ENCODE peak calls at places on chromosome 20, in ten cellular contexts. Z, X, N, C, H, D, V, Y, E and I are unnamed samples.

GRCh38 chr20:33832113-33832853 is 21.1 kb downstream of the CHMP4B start:
- DNase-seq in Z (no peak), X (no peak), N (no peak), C (no peak), H (peak), D (no peak), V (peak), Y (no peak), E (no peak), I (no peak)

GRCh38 chr20:52179331-52180166 is 12.0 kb downstream of the ZFP64 start:
- DNase-seq in Z (no peak), X (no peak), N (no peak), C (no peak), H (no peak), D (no peak), V (no peak), Y (no peak), E (no peak), I (no peak)

GRCh38 chr20:17611540-17612286 is 41.8 kb downstream of the DSTN start:
- DNase-seq in Z (no peak), X (no peak), N (no peak), C (peak), H (no peak), D (peak), V (no peak), Y (peak), E (peak), I (peak)

GRCh38 chr20:2173186-2173585 is 71.6 kb downstream of the STK35 start:
- DNase-seq in Z (no peak), X (no peak), N (no peak), C (no peak), H (no peak), D (no peak), V (no peak), Y (no peak), E (no peak), I (no peak)

GRCh38 chr20:38729767-38730166 is 5.5 kb downstream of the SLC32A1 start:
- DNase-seq in Z (no peak), X (no peak), N (no peak), C (no peak), H (no peak), D (no peak), V (no peak), Y (no peak), E (no peak), I (no peak)

GRCh38 chr20:53208110-53208908 is 236.2 kb downstream of the TSHZ2 start:
- DNase-seq in Z (no peak), X (no peak), N (no peak), C (no peak), H (no peak), D (no peak), V (no peak), Y (no peak), E (peak), I (no peak)

GRCh38 chr20:64131406-64131805 is 24.0 kb upstream of the NPBWR2 start:
- DNase-seq in Z (no peak), X (no peak), N (no peak), C (peak), H (peak), D (peak), V (peak), Y (no peak), E (no peak), I (no peak)

GRCh38 chr20:10286356-10286755 is 67.7 kb downstream of the SNAP25 start:
- DNase-seq in Z (no peak), X (no peak), N (no peak), C (no peak), H (no peak), D (no peak), V (no peak), Y (no peak), E (no peak), I (no peak)

GRCh38 chr20:18032977-18033892 is 24.5 kb downstream of the OVOL2 start:
- DNase-seq in Z (no peak), X (no peak), N (no peak), C (no peak), H (no peak), D (no peak), V (no peak), Y (no peak), E (no peak), I (no peak)

GRCh38 chr20:50528804-50529351 is 18.7 kb downstream of the PTPN1 start:
- DNase-seq in Z (no peak), X (no peak), N (no peak), C (no peak), H (peak), D (no peak), V (no peak), Y (no peak), E (no peak), I (no peak)

GRCh38 chr20:25605146-25605545 is 18.7 kb downstream of the NANP start:
- DNase-seq in Z (no peak), X (no peak), N (no peak), C (no peak), H (no peak), D (no peak), V (no peak), Y (no peak), E (no peak), I (no peak)

GRCh38 chr20:44552950-44553908 is 29.1 kb upstream of the PKIG start:
- DNase-seq in Z (no peak), X (no peak), N (peak), C (peak), H (peak), D (no peak), V (no peak), Y (peak), E (peak), I (no peak)

GRCh38 chr20:43681991-43682410 is 15.1 kb downstream of the MYBL2 start:
- DNase-seq in Z (no peak), X (peak), N (no peak), C (no peak), H (no peak), D (no peak), V (no peak), Y (no peak), E (no peak), I (no peak)

GRCh38 chr20:327946-328563 is 2.7 kb downstream of the SOX12 start:
- DNase-seq in Z (no peak), X (no peak), N (no peak), C (no peak), H (peak), D (no peak), V (no peak), Y (peak), E (no peak), I (no peak)

GRCh38 chr20:35947489-35947888 is 6.8 kb downstream of the SCAND1 start:
- DNase-seq in Z (no peak), X (no peak), N (no peak), C (peak), H (peak), D (no peak), V (no peak), Y (peak), E (peak), I (no peak)

GRCh38 chr20:3405139-3405538 is 2.3 kb downstream of the DNAAF9 start:
- DNase-seq in Z (no peak), X (no peak), N (no peak), C (peak), H (no peak), D (no peak), V (no peak), Y (no peak), E (peak), I (no peak)

GRCh38 chr20:15799871-15800270 is 773.4 kb downstream of the KIF16B start:
- DNase-seq in Z (no peak), X (no peak), N (no peak), C (peak), H (peak), D (no peak), V (no peak), Y (peak), E (no peak), I (no peak)

GRCh38 chr20:9807176-9807575 is 31.7 kb downstream of the PAK5 start:
- DNase-seq in Z (no peak), X (no peak), N (no peak), C (no peak), H (no peak), D (no peak), V (no peak), Y (no peak), E (no peak), I (no peak)

GRCh38 chr20:33840759-33841438 is 29.8 kb downstream of the CHMP4B start:
- DNase-seq in Z (no peak), X (no peak), N (no peak), C (no peak), H (no peak), D (no peak), V (no peak), Y (no peak), E (peak), I (no peak)

GRCh38 chr20:62056975-62057374 is 8.7 kb downstream of the TAF4 start:
- DNase-seq in Z (no peak), X (no peak), N (no peak), C (no peak), H (no peak), D (no peak), V (no peak), Y (no peak), E (no peak), I (no peak)

GRCh38 chr20:45893831-45894230 is 2.7 kb downstream of the CTSA start:
- DNase-seq in Z (no peak), X (no peak), N (no peak), C (no peak), H (no peak), D (no peak), V (no peak), Y (no peak), E (no peak), I (no peak)

GRCh38 chr20:4726710-4727391 is 5.1 kb downstream of the PRND start:
- DNase-seq in Z (peak), X (no peak), N (peak), C (peak), H (peak), D (no peak), V (no peak), Y (peak), E (peak), I (no peak)

GRCh38 chr20:730005-730404 is 38.3 kb downstream of the SLC52A3 start:
- DNase-seq in Z (no peak), X (no peak), N (no peak), C (no peak), H (no peak), D (no peak), V (no peak), Y (no peak), E (no peak), I (no peak)

GRCh38 chr20:10864076-10864672 is 190.4 kb upstream of the JAG1 start:
- DNase-seq in Z (no peak), X (no peak), N (no peak), C (peak), H (peak), D (peak), V (peak), Y (peak), E (no peak), I (no peak)

GRCh38 chr20:4065405-4065841 is 50.1 kb upstream of the RNF24 start:
- DNase-seq in Z (no peak), X (no peak), N (no peak), C (no peak), H (peak), D (no peak), V (no peak), Y (peak), E (no peak), I (no peak)

GRCh38 chr20:61933951-61934715 is 131.5 kb downstream of the TAF4 start:
- DNase-seq in Z (no peak), X (no peak), N (no peak), C (no peak), H (no peak), D (peak), V (peak), Y (no peak), E (no peak), I (no peak)

GRCh38 chr20:63525968-63526367 is 5.4 kb downstream of the PPDPF start:
- DNase-seq in Z (no peak), X (no peak), N (no peak), C (no peak), H (no peak), D (no peak), V (no peak), Y (no peak), E (no peak), I (no peak)

GRCh38 chr20:44931911-44932310 is 22.1 kb downstream of the PABPC1L start:
- DNase-seq in Z (no peak), X (no peak), N (no peak), C (no peak), H (no peak), D (no peak), V (no peak), Y (no peak), E (no peak), I (no peak)

GRCh38 chr20:16569218-16570153 is 3.8 kb downstream of the KIF16B start:
- DNase-seq in Z (no peak), X (no peak), N (no peak), C (no peak), H (no peak), D (no peak), V (no peak), Y (no peak), E (no peak), I (no peak)

GRCh38 chr20:53163486-53163885 is 191.3 kb downstream of the TSHZ2 start:
- DNase-seq in Z (no peak), X (no peak), N (no peak), C (peak), H (peak), D (no peak), V (peak), Y (peak), E (no peak), I (no peak)

GRCh38 chr20:39347626-39348025 is 385.5 kb downstream of the DHX35 start:
- DNase-seq in Z (no peak), X (no peak), N (no peak), C (no peak), H (no peak), D (no peak), V (no peak), Y (no peak), E (no peak), I (no peak)

GRCh38 chr20:40287683-40288082 is 401.4 kb downstream of the MAFB start:
- DNase-seq in Z (no peak), X (no peak), N (no peak), C (no peak), H (no peak), D (no peak), V (no peak), Y (no peak), E (no peak), I (no peak)

GRCh38 chr20:20462185-20462584 is 94.3 kb downstream of the INSM1 start:
- DNase-seq in Z (no peak), X (no peak), N (no peak), C (no peak), H (no peak), D (no peak), V (no peak), Y (no peak), E (no peak), I (no peak)

GRCh38 chr20:20461526-20461925 is 93.6 kb downstream of the INSM1 start:
- DNase-seq in Z (no peak), X (no peak), N (no peak), C (no peak), H (no peak), D (no peak), V (no peak), Y (no peak), E (no peak), I (no peak)

GRCh38 chr20:20466341-20466879 is 98.5 kb downstream of the INSM1 start:
- DNase-seq in Z (no peak), X (no peak), N (no peak), C (no peak), H (peak), D (no peak), V (no peak), Y (peak), E (no peak), I (no peak)

GRCh38 chr20:20465259-20465658 is 97.4 kb downstream of the INSM1 start:
- DNase-seq in Z (no peak), X (no peak), N (no peak), C (no peak), H (no peak), D (no peak), V (no peak), Y (no peak), E (no peak), I (no peak)

DNA sequence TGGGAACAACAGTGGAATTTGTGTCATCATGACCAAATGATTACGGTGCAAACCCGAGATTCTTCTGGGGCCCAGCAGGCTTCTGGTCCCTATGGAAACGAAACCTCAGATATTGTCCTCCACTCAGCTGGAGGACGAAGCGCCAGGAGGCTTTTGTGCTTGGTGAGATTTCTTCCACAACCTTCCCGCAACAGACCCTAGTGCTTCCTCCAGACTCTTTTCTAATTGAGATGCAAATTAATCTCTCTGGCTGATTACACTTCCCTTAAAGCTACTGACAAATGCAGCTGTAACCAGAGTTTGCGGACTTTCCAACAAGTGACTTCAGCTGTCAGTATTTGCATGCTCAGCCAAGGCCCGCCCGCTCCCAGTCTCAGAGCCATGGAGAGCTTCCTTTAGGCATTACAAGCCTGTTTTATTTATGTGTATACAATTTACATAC is 96.0 kb downstream of the INSM1 start:
- DNase-seq in Z (no peak), X (no peak), N (no peak), C (no peak), H (peak), D (no peak), V (no peak), Y (no peak), E (no peak), I (no peak)
- H3K4me3 ChIP-seq in Z (no peak), X (no peak), N (no peak), C (no peak), H (no peak), D (no peak), V (no peak), Y (no peak), E (no peak), I (no peak)

DNA sequence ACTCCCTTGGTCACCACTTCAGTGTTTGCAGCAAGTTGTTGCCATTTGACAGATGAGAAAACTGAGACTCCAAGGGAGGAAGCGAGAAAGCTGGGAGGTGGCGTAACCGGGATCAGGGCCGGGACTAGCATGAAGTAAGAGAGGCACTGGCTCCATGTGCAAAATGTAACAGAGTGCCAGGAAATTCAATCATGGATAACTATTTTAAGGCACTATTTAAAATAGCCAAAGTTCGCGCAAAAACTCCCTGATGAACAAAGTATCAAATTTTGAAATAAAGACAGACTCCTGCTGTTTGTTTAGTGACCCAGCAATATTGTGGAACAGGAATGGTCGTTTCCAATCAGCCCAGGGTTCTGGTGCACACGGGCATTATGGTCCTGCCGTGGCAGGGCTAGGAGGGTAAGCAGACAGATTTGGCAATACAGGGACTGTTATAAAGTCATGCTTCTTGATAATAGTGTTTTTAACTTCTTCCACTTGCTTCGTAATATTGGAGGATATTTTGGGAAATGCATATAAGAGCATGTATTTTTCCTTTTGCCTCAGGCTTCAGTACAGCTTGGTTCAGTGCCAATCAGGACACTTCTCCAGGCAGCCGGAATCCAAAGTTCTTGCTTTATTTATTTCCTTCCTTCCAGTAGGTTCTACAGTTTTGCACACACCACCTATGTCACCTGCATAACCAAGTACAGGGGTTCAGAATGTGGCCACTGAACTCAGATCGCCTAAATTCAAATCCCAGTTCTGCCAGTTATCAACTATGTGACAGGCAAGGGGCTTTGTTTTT is 141.6 kb downstream of the EYA2 start:
- DNase-seq in Z (no peak), X (no peak), N (no peak), C (no peak), H (no peak), D (no peak), V (no peak), Y (no peak), E (no peak), I (no peak)
- H3K4me3 ChIP-seq in Z (no peak), X (no peak), N (no peak), C (no peak), H (no peak), D (no peak), V (no peak), Y (no peak), E (no peak), I (no peak)

GRCh38 chr20:31862157-31862470 is 8.2 kb downstream of the DUSP15 start:
- DNase-seq in Z (no peak), X (no peak), N (no peak), C (no peak), H (no peak), D (no peak), V (no peak), Y (no peak), E (no peak), I (no peak)
- H3K4me3 ChIP-seq in Z (no peak), X (no peak), N (no peak), C (no peak), H (no peak), D (no peak), V (no peak), Y (no peak), E (no peak), I (no peak)

DNA sequence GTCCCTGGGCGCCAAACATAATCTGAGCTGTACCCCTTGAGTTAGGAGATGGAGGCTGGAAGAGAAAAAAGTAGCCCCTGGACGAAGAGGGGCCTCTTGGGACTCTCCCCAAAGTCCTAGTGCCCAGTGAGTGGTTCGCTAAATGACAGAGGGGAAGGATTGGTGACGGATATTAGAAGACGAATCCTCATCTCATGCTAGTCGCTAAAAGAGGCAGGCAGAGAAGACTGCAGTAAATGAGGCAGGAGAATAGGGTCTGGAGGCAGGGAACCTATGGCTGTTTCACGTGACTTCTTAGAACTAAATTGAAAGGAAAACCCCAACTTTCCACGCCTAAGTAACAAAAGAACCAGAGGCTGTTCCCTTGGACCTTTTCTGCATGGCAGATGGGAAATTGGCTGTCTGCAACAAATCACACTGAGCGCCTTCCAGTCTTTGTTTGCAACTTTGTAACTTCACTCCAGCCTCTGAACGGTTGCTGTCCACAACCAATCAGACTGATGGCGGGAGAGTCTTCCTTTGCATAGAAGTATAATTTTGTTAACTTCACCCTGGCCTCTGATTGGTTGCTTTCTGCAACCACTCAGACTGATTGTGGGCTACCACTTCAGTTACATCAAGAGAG is 730 bp upstream of the RBL1 start:
- DNase-seq in Z (no peak), X (no peak), N (no peak), C (no peak), H (peak), D (no peak), V (no peak), Y (no peak), E (no peak), I (no peak)
- H3K4me3 ChIP-seq in Z (peak), X (peak), N (peak), C (peak), H (no peak), D (peak), V (peak), Y (no peak), E (peak), I (peak)